ENCODE peak calls at places on chromosome X, in six cellular contexts. E, N, U, W, K and T are unnamed samples.

GRCh38 chrX:38596939-38597338 is 35.6 kb downstream of the TSPAN7 start:
- DNase-seq in W (no peak), K (no peak), U (no peak), E (no peak), N (no peak), T (no peak)

GRCh38 chrX:11239230-11239629 is 54.0 kb upstream of the AMELX start:
- DNase-seq in N (no peak), E (no peak), K (no peak), U (peak), W (no peak), T (no peak)

GRCh38 chrX:65878456-65878855 is 161.4 kb downstream of the VSIG4 start:
- DNase-seq in N (no peak), W (no peak), E (no peak), U (no peak), K (no peak), T (no peak)

GRCh38 chrX:77793950-77794349 is 7.9 kb upstream of the ATRX start:
- DNase-seq in W (no peak), E (no peak), U (no peak), N (no peak), K (no peak), T (no peak)

GRCh38 chrX:51144828-51145442 is 187.7 kb upstream of the NUDT10 start:
- DNase-seq in W (peak), K (peak), N (peak), U (peak), E (peak), T (peak)

GRCh38 chrX:123454712-123455431 is 270.8 kb downstream of the GRIA3 start:
- DNase-seq in K (no peak), E (no peak), W (no peak), N (no peak), U (no peak), T (no peak)

GRCh38 chrX:103730147-103730546 is 19.4 kb downstream of the TMEM31 start:
- DNase-seq in E (no peak), W (no peak), N (no peak), U (no peak), K (no peak), T (no peak)

GRCh38 chrX:14963447-14964236 is 90.4 kb downstream of the MOSPD2 start:
- DNase-seq in E (no peak), W (peak), K (no peak), U (no peak), N (no peak), T (peak)

GRCh38 chrX:5726246-5726645 is 502.4 kb downstream of the NLGN4X start:
- DNase-seq in E (no peak), W (no peak), N (no peak), K (no peak), U (no peak), T (no peak)

GRCh38 chrX:64437665-64438064 is 42.4 kb upstream of the MTMR8 start:
- DNase-seq in K (no peak), W (no peak), N (no peak), U (no peak), E (no peak), T (no peak)

GRCh38 chrX:134026732-134027311 is 41.4 kb upstream of the GPC3 start:
- DNase-seq in N (peak), U (peak), W (peak), K (peak), E (peak), T (peak)

GRCh38 chrX:109841869-109842579 is 109.0 kb upstream of the ACSL4 start:
- DNase-seq in U (no peak), E (no peak), K (no peak), N (peak), W (no peak), T (no peak)

GRCh38 chrX:7132335-7133035 is 15.0 kb upstream of the STS start:
- DNase-seq in W (peak), U (peak), N (peak), E (peak), K (peak), T (peak)

GRCh38 chrX:133745361-133745760 is 240.0 kb downstream of the GPC3 start:
- DNase-seq in K (no peak), U (no peak), W (no peak), N (no peak), E (no peak), T (no peak)

GRCh38 chrX:45623266-45623665 is 422.6 kb upstream of the DIPK2B start:
- DNase-seq in U (no peak), W (peak), N (no peak), E (no peak), K (no peak), T (peak)

GRCh38 chrX:13293700-13294099 is 26.2 kb downstream of the ATXN3L start:
- DNase-seq in U (no peak), W (peak), K (no peak), E (no peak), N (no peak), T (no peak)

GRCh38 chrX:55695227-55696018 is 22.1 kb upstream of the RRAGB start:
- DNase-seq in U (no peak), K (no peak), N (no peak), E (no peak), W (no peak), T (no peak)

GRCh38 chrX:56764153-56764974 is 35.3 kb downstream of the NBDY start:
- DNase-seq in K (no peak), W (peak), E (peak), U (peak), N (peak), T (peak)

GRCh38 chrX:147570483-147570882 is 341.2 kb upstream of the FMR1 start:
- DNase-seq in U (no peak), N (no peak), W (no peak), K (no peak), E (no peak), T (no peak)

GRCh38 chrX:24925430-24925829 is 90.3 kb downstream of the ARX start:
- DNase-seq in E (no peak), N (no peak), W (peak), U (no peak), K (no peak), T (no peak)

GRCh38 chrX:97399400-97399799 is 515.7 kb downstream of the RPA4 start:
- DNase-seq in U (no peak), W (peak), E (no peak), N (no peak), K (no peak), T (peak)

GRCh38 chrX:111387470-111387869 is 24.5 kb downstream of the DCX start:
- DNase-seq in U (no peak), N (no peak), E (no peak), W (no peak), K (no peak), T (no peak)

GRCh38 chrX:12447448-12448154 is 309.3 kb downstream of the FRMPD4 start:
- DNase-seq in W (peak), E (no peak), N (no peak), U (no peak), K (no peak), T (no peak)

DNA sequence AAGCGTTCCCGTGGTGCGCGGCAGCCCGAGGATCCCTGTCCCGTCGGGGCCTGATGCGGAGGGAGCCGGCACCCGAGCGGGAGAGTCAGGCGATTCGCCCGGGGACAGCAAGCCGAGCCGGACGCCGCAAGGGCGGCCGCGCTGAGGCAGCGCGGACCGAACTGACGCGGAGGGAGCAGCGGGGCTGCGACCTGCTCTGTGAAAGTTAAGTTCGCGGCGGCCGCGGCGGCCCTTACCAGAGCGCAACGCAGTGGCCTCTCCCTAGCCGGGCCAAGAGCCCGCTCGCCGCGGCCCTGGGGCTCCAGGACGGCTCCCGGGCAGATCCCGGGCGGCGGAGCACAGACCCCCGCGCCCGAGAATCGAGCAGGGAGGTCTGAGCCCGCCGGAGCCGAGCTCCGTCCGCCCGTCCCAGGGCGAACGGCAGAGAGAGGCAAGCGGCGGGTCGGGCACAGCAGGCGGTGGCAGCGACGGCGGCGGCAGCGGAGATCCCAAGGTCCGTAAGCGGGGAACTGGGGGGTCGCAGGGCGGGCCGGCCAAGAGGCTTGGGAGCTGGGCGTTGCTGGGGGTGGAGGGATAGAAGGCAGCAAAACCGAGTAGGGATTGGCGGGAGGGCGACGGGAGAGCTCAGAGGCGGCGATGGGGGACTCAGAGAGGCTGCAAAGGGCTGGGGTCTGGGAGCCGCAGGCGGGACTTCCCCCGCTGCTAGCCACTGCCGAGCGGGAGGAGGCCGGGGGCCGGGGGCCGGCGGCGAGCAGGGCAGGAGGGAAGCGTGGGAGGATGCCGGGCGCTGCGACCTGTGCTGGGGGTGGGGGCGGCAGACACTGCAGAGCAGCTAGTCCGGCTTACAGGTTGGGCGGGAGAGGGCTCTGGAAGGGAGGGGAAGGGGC is 1.0 kb downstream of the GPR50 start:
- DNase-seq in E (peak), N (no peak), K (no peak), W (peak), U (no peak), T (no peak)
- TF ChIP-seq JUN in E (no peak), N (no peak), K (no peak), W (no peak), U (no peak), T (no peak)

GRCh38 chrX:72123471-72124185 is 8.1 kb downstream of the RTL5 start:
- DNase-seq in W (peak), K (no peak), N (no peak), E (peak), U (no peak), T (no peak)

GRCh38 chrX:72120798-72121197 is 10.9 kb downstream of the RTL5 start:
- DNase-seq in E (no peak), W (no peak), N (no peak), U (no peak), K (no peak), T (no peak)

GRCh38 chrX:72122621-72123275 is 9.0 kb downstream of the RTL5 start:
- DNase-seq in U (no peak), W (no peak), N (no peak), K (no peak), E (no peak), T (no peak)

GRCh38 chrX:72124540-72125201 is 7.0 kb downstream of the RTL5 start:
- DNase-seq in W (no peak), K (no peak), N (no peak), E (no peak), U (no peak), T (no peak)

DNA sequence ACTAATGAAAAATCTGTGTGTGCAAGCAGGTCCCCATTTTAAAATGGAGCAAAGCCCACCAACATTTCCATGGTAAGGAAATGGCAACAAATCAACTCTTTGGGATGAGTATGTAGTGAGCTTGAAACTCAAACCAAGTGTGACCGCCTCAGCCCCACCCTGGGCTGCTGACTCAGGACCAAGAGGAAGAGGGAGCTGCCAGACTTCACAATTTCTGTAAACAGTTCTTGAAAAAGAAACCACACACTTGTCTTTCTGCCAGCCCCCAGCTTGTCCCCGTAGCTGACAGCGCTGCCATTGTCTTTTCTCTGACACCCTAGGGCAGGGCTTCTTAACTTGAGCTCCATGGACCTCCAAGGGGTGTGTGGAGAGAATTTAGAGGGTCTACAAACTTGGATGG is 10.3 kb downstream of the RTL5 start:
- DNase-seq in U (no peak), W (peak), E (no peak), N (no peak), K (no peak), T (no peak)
- TF ChIP-seq JUN in U (no peak), W (no peak), E (no peak), N (no peak), K (no peak), T (no peak)

DNA sequence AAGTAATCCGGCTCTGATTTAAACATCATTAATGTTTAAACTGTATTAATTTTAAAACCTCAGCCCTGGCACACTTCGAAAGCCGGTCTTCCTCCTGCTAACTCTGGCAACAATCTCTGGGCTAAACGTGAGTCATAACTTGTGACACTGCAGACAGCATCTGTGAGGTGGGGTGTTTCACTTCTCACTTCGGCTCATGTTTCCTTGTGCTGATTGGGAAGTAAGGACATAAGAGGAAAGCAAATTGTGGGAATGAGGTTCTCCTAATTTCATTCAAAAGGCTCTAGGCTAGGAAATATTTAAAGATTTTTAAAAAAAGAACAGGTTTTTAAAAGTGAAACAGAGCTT is 139.9 kb upstream of the USP9X start:
- DNase-seq in K (no peak), E (no peak), W (peak), U (no peak), N (no peak), T (peak)
- TF ChIP-seq JUN in K (no peak), E (no peak), W (peak), U (no peak), N (no peak), T (no peak)

DNA sequence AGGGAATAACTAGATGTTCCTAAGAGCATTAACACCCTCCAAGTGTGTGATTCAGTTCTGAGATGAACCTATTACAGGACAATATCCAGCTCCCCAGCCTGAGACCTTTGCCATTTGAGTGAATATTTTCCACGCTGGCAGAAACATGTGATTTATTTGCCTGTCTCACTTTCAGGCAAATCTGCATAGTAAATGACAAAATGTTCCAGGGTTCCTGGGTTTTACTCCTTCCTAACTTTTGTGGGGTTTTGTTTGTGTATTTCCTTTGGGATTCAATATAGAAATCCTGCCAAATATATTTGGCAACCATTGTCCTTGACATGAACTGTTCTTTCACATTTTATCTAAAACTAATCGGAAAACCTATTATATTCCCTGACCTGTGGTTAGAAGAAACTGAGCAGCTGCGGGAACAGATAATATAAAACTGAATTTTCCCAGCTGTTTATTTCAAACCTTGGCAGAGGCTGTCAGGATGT is 12.5 kb downstream of the F8 start:
- DNase-seq in K (no peak), E (no peak), U (no peak), N (no peak), W (peak), T (no peak)
- TF ChIP-seq JUN in K (no peak), E (no peak), U (no peak), N (no peak), W (no peak), T (no peak)

GRCh38 chrX:139758809-139759208 is 50.8 kb upstream of the MCF2 start:
- DNase-seq in U (no peak), K (no peak), E (no peak), N (no peak), W (peak), T (no peak)
- TF ChIP-seq JUN in U (no peak), K (no peak), E (no peak), N (no peak), W (no peak), T (no peak)

GRCh38 chrX:19846995-19847790 is 40.2 kb downstream of the SH3KBP1 start:
- DNase-seq in K (peak), U (no peak), W (peak), E (no peak), N (peak), T (peak)
- TF ChIP-seq JUN in K (no peak), U (no peak), W (no peak), E (no peak), N (no peak), T (no peak)

GRCh38 chrX:47543496-47543895 is 17.5 kb upstream of the ARAF start:
- DNase-seq in N (no peak), U (no peak), W (no peak), E (no peak), K (no peak), T (no peak)

GRCh38 chrX:47539860-47540259 is 21.1 kb upstream of the ARAF start:
- DNase-seq in K (no peak), E (no peak), N (no peak), U (no peak), W (no peak), T (no peak)

DNA sequence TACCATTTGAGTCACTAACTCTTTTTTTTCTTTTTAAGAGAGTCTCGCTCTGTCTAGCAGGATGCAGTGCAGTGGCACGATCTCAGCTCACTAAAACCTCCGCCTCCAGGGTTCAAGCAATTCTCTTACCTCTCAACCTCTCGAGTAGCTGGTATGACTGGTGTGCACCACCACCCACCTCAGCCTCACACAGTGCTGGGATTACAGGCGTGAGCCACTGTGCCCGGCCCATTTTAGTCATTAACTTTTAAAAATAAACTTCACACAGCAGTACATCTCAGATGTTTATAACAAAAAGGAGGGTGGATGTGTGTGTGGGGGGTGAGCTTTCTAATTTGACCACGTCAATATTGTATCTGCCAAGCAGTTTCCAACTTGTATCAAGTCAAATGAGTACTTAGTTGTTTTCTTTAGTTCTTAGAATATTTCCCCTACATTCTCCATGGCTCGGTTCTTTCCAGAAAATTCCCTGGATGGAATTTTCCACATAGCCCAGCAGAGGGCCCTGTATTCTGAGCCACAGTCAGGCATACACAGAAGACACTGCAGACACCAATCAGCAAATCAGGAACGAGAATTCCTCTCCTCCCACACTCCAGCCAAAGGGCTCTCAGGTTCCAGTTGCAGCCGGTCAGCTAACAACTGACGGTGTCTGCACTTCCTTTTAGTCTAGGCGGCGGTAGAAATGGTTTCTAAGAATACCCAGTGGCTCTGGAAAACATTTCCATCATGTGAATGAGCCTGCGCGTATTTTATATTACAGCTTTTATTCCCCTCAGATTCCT is 20.1 kb upstream of the ARAF start:
- DNase-seq in E (peak), U (peak), K (peak), N (peak), W (peak), T (peak)
- TF ChIP-seq JUN in E (no peak), U (no peak), K (no peak), N (no peak), W (no peak), T (no peak)

DNA sequence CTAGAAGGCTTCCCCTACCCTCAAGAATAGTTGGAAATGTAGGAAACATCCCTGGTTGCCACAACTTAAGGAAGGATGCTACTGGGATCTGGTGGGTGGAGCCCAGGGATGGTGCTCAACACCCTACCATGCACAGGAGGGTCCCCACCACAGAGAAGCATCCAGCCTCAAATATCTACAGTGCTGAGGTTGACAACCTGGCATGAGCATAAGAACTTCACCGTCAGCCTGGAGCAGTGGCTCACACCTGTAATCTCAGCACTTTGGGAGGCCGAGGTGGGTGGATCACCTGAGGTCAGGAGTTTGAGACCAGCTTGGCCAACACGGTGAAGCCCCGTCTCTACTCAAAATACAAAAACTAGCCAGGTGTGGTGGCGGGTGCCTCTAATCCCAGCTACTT is 24.0 kb upstream of the ASMTL start:
- DNase-seq in N (no peak), E (no peak), U (no peak), W (no peak), K (no peak), T (no peak)
- TF ChIP-seq JUN in N (no peak), E (no peak), U (no peak), W (no peak), K (no peak), T (no peak)

DNA sequence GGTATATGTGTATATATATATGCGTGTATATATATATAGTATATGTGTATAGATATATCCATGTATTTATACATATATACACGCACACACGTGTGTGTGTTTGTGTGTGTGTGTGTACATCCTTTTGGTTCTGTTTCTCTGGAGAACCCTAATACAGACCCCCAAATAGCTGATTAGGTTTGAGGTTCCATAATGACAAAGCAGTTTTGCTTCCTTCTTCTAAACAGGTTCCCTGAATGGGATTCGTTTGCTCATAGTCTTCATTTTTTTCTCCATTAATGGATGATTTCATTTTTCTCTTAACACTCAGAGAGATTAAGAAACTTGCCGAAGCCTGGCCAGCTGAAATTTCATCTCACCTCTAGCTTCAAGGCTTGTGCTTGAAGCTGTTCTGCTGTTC is 234.0 kb upstream of the BCOR start:
- DNase-seq in W (no peak), K (no peak), E (no peak), N (no peak), U (no peak), T (no peak)
- TF ChIP-seq JUN in W (no peak), K (no peak), E (no peak), N (no peak), U (no peak), T (no peak)